ENCODE peak calls at places on chromosome 20, in six cellular contexts. One of them, this sample, is unnamed.

GRCh38 chr20:48826064-48826463 is 1.7 kb downstream of the PREX1 start:
- DNase-seq in ACHN: no peak
- DNase-seq in Peyer's patch: no peak
- DNase-seq in Panc1: no peak
- DNase-seq in ELR: peak; percentile 36
- DNase-seq in T-cell: no peak
- DNase-seq in this sample: no peak

GRCh38 chr20:34834459-34834893 is 9.0 kb upstream of the NCOA6 start:
- DNase-seq in ACHN: peak; percentile 56
- DNase-seq in Peyer's patch: no peak
- DNase-seq in Panc1: peak; percentile 22
- DNase-seq in ELR: peak; percentile 72
- DNase-seq in T-cell: no peak
- DNase-seq in this sample: peak; percentile 29

GRCh38 chr20:46004187-46004586 is 4.5 kb upstream of the MMP9 start:
- DNase-seq in ACHN: no peak
- DNase-seq in Peyer's patch: no peak
- DNase-seq in Panc1: no peak
- DNase-seq in ELR: no peak
- DNase-seq in T-cell: no peak
- DNase-seq in this sample: no peak

GRCh38 chr20:48919882-48920526 is 1.5 kb upstream of the ARFGEF2 start:
- DNase-seq in ACHN: no peak
- DNase-seq in Peyer's patch: peak; percentile 61
- DNase-seq in Panc1: no peak
- DNase-seq in ELR: no peak
- DNase-seq in T-cell: no peak
- DNase-seq in this sample: no peak

GRCh38 chr20:3739054-3739925 is 6.8 kb downstream of the HSPA12B start:
- DNase-seq in ACHN: no peak
- DNase-seq in Peyer's patch: no peak
- DNase-seq in Panc1: no peak
- DNase-seq in ELR: no peak
- DNase-seq in T-cell: no peak
- DNase-seq in this sample: no peak

GRCh38 chr20:52379723-52380336 is 188.3 kb upstream of the ZFP64 start:
- DNase-seq in ACHN: peak; percentile 13
- DNase-seq in Peyer's patch: peak; percentile 61
- DNase-seq in Panc1: peak; percentile 25
- DNase-seq in ELR: peak; percentile 24
- DNase-seq in T-cell: no peak
- DNase-seq in this sample: peak; percentile 7

GRCh38 chr20:40305303-40305702 is 383.7 kb downstream of the MAFB start:
- DNase-seq in ACHN: no peak
- DNase-seq in Peyer's patch: no peak
- DNase-seq in Panc1: no peak
- DNase-seq in ELR: no peak
- DNase-seq in T-cell: no peak
- DNase-seq in this sample: no peak

GRCh38 chr20:15642099-15642498 is 931.1 kb downstream of the KIF16B start:
- DNase-seq in ACHN: no peak
- DNase-seq in Peyer's patch: no peak
- DNase-seq in Panc1: no peak
- DNase-seq in ELR: no peak
- DNase-seq in T-cell: no peak
- DNase-seq in this sample: no peak

GRCh38 chr20:31698803-31699718 is 23.6 kb downstream of the BCL2L1 start:
- DNase-seq in ACHN: peak; percentile 90
- DNase-seq in Peyer's patch: peak; percentile 85
- DNase-seq in Panc1: peak; percentile 99
- DNase-seq in ELR: peak; percentile 97
- DNase-seq in T-cell: no peak
- DNase-seq in this sample: peak; percentile 94

GRCh38 chr20:26169506-26169905 is 472.9 kb upstream of the ZNF337 start:
- DNase-seq in ACHN: no peak
- DNase-seq in Peyer's patch: no peak
- DNase-seq in Panc1: no peak
- DNase-seq in ELR: peak; percentile 72
- DNase-seq in T-cell: no peak
- DNase-seq in this sample: no peak

GRCh38 chr20:20731000-20731944 is 18.8 kb upstream of the RALGAPA2 start:
- DNase-seq in ACHN: no peak
- DNase-seq in Peyer's patch: no peak
- DNase-seq in Panc1: no peak
- DNase-seq in ELR: no peak
- DNase-seq in T-cell: no peak
- DNase-seq in this sample: peak; percentile 94

This sample was measured in glomerular endothelial cell.